ENCODE peak calls at places on chromosomes 11 and 22, in ten cellular contexts. M is GM10248, H is pancreas, A is astrocyte of the spinal cord, D is WERI-Rb-1, E is cardiac muscle cell, I is OCI-LY7, O is endothelial cell, W is fibroblast of mammary gland, J is HL-60. C is an unnamed sample.

GRCh38 chr11:121416909-121417567 is 35.1 kb upstream of the SORL1 start:
- DNase-seq in M (peak), H (peak), A (peak), D (no peak), E (no peak), I (peak), O (no peak), W (peak), J (peak), C (peak)

GRCh38 chr11:46072172-46072964 is 48.9 kb downstream of the PHF21A start:
- DNase-seq in M (no peak), H (no peak), A (no peak), D (no peak), E (no peak), I (no peak), O (no peak), W (peak), J (no peak), C (no peak)

GRCh38 chr11:121582296-121582695 is 129.5 kb upstream of the SORL1-AS1 start:
- DNase-seq in M (no peak), H (no peak), A (no peak), D (no peak), E (no peak), I (peak), O (no peak), W (no peak), J (no peak), C (no peak)

GRCh38 chr22:34966980-34967379 is 99.0 kb upstream of the ISX start:
- DNase-seq in M (no peak), H (no peak), A (no peak), D (no peak), E (no peak), I (no peak), O (no peak), W (no peak), J (no peak), C (no peak)

GRCh38 chr11:77054018-77054417 is 12.8 kb upstream of the CAPN5 start:
- DNase-seq in M (no peak), H (no peak), A (no peak), D (no peak), E (no peak), I (no peak), O (no peak), W (no peak), J (no peak), C (no peak)

GRCh38 chr11:134482865-134483264 is 70.8 kb upstream of the B3GAT1 start:
- DNase-seq in M (no peak), H (no peak), A (no peak), D (no peak), E (no peak), I (no peak), O (no peak), W (no peak), J (no peak), C (no peak)

GRCh38 chr11:95296621-95297025 is 65.6 kb upstream of the SESN3 start:
- DNase-seq in M (peak), H (no peak), A (no peak), D (no peak), E (no peak), I (peak), O (no peak), W (no peak), J (peak), C (no peak)

GRCh38 chr11:35418282-35418846 is 994 bp downstream of the SLC1A2 start:
- DNase-seq in M (no peak), H (peak), A (no peak), D (peak), E (peak), I (no peak), O (no peak), W (no peak), J (no peak), C (no peak)

GRCh38 chr11:79794484-79795393 is 353.9 kb upstream of the TENM4 start:
- DNase-seq in M (no peak), H (no peak), A (no peak), D (no peak), E (no peak), I (no peak), O (no peak), W (no peak), J (no peak), C (peak)

GRCh38 chr22:36986242-36986821 is 32.9 kb downstream of the TST start:
- DNase-seq in M (no peak), H (no peak), A (no peak), D (peak), E (no peak), I (peak), O (peak), W (peak), J (no peak), C (no peak)

GRCh38 chr22:49767355-49768062 is 60.2 kb downstream of the BRD1 start:
- DNase-seq in M (peak), H (peak), A (peak), D (peak), E (peak), I (peak), O (peak), W (peak), J (peak), C (no peak)

GRCh38 chr11:134068829-134069425 is at the start of gene JAM3:
- DNase-seq in M (peak), H (peak), A (peak), D (peak), E (peak), I (peak), O (peak), W (peak), J (peak), C (peak)

GRCh38 chr11:17171916-17172315 is 35.9 kb downstream of the PIK3C2A start:
- DNase-seq in M (no peak), H (no peak), A (no peak), D (no peak), E (no peak), I (no peak), O (no peak), W (peak), J (no peak), C (no peak)

GRCh38 chr11:68663482-68664010 is 20.8 kb upstream of the GAL start:
- DNase-seq in M (no peak), H (no peak), A (no peak), D (no peak), E (no peak), I (no peak), O (no peak), W (no peak), J (no peak), C (no peak)

GRCh38 chr11:47342036-47342803 is 10.3 kb downstream of the MYBPC3 start:
- DNase-seq in M (no peak), H (no peak), A (no peak), D (no peak), E (no peak), I (no peak), O (no peak), W (no peak), J (no peak), C (no peak)

GRCh38 chr11:45383229-45383628 is 97.1 kb upstream of the SYT13 start:
- DNase-seq in M (no peak), H (no peak), A (peak), D (no peak), E (no peak), I (no peak), O (no peak), W (peak), J (peak), C (no peak)

GRCh38 chr22:26471522-26471921 is 12.1 kb downstream of the HPS4 start:
- DNase-seq in M (no peak), H (no peak), A (peak), D (no peak), E (no peak), I (no peak), O (no peak), W (no peak), J (no peak), C (no peak)

GRCh38 chr11:19816040-19816439 is 103.4 kb downstream of the NAV2 start:
- DNase-seq in M (no peak), H (peak), A (no peak), D (no peak), E (no peak), I (no peak), O (no peak), W (no peak), J (no peak), C (no peak)

GRCh38 chr11:19812096-19812495 is 99.5 kb downstream of the NAV2 start:
- DNase-seq in M (no peak), H (no peak), A (no peak), D (no peak), E (no peak), I (no peak), O (no peak), W (no peak), J (no peak), C (no peak)

GRCh38 chr11:19813158-19813879 is 100.7 kb downstream of the NAV2 start:
- DNase-seq in M (no peak), H (no peak), A (no peak), D (no peak), E (no peak), I (no peak), O (no peak), W (no peak), J (no peak), C (no peak)

GRCh38 chr11:19812710-19813109 is 100.1 kb downstream of the NAV2 start:
- DNase-seq in M (no peak), H (no peak), A (no peak), D (no peak), E (no peak), I (no peak), O (no peak), W (no peak), J (no peak), C (no peak)

GRCh38 chr11:19814421-19814820 is 101.8 kb downstream of the NAV2 start:
- DNase-seq in M (no peak), H (no peak), A (no peak), D (peak), E (no peak), I (no peak), O (no peak), W (no peak), J (no peak), C (no peak)
- TF ChIP-seq CTCF in M (no peak), H (no peak), A (peak), D (peak), E (peak), I (no peak), O (no peak), W (no peak), J (no peak), C (no peak)

DNA sequence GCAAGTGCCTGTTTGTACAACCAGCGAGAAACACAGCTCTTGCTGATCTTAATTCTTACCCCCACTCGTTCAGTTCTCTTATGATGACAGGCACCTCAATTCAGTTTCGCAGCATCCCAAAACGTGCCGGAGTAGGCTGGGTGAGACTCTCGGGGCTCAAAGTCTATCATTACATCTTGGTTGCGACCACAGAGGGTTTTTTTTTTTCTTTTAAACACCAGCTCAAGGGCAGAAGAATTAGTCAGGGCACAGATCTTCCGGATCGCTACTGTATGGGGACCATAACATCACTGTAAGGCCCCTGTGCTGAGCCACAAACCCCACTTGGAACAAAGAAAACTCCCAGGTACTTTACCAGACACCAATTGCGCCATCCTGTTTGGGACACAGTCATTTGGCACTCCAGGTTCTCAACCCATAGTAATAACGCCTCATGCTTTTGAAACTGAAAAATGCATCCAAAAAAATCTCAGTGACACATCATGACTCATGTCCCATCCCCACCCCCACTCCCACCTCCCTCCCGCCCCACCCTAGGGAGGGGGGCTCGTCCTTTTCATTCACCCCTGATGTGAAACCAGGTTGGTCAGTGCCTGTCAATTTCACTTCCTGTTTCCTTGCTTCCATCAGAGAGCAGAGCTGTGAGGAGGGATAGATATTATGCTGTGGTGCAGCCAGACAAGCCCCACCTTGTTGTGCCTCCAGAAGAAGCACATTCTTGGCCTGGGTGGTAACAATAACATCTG is 41.0 kb upstream of the CD5 start:
- DNase-seq in M (peak), H (no peak), A (peak), D (no peak), E (no peak), I (peak), O (no peak), W (peak), J (peak), C (no peak)
- TF ChIP-seq CTCF in M (no peak), H (no peak), A (no peak), D (no peak), E (no peak), I (no peak), O (no peak), W (no peak), J (no peak), C (no peak)

DNA sequence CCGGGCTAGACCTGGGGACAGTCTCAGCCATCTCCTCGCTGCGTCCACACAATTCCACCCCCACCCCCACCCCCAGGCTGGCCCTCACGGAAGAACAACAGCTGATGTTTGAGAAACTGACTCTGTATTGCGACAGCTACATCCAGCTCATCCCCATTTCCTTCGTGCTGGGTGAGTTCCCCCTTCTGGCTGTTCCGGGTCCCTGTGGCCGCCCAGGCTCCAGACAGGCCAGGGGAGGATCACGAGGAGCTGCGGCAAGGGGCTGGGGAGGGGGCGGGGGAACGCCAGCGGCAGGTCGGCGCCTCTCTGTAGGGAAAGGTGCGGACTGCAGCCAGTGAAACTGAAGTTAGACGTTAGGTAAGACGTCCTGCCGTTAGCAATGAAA is 4.9 kb downstream of the BEST1 start:
- DNase-seq in M (no peak), H (no peak), A (peak), D (peak), E (peak), I (no peak), O (peak), W (peak), J (peak), C (no peak)
- TF ChIP-seq CTCF in M (no peak), H (no peak), A (peak), D (no peak), E (peak), I (no peak), O (no peak), W (peak), J (no peak), C (no peak)

GRCh38 chr11:69943066-69943465 is 123.8 kb upstream of the FGF3 start:
- DNase-seq in M (no peak), H (peak), A (no peak), D (no peak), E (no peak), I (no peak), O (no peak), W (no peak), J (no peak), C (no peak)
- TF ChIP-seq CTCF in M (peak), H (no peak), A (peak), D (peak), E (peak), I (no peak), O (peak), W (no peak), J (no peak), C (no peak)

GRCh38 chr11:8219257-8220021 is 44.2 kb downstream of the LMO1 start:
- DNase-seq in M (peak), H (no peak), A (peak), D (peak), E (peak), I (peak), O (peak), W (peak), J (peak), C (no peak)
- TF ChIP-seq CTCF in M (peak), H (peak), A (peak), D (peak), E (peak), I (peak), O (peak), W (peak), J (peak), C (peak)

C was measured in prostate gland.